ENCODE peak calls at places on chromosomes 12 and 14, in seven cellular contexts. G, N, K, X, B, Q and R are unnamed samples.

GRCh38 chr12:116726749-116727148 is 11.1 kb downstream of the SPRING1 start:
- DNase-seq in G (peak), N (no peak), K (no peak), X (no peak), B (no peak), Q (no peak), R (no peak)

GRCh38 chr12:121626087-121626852 is at the start of gene ORAI1:
- DNase-seq in G (peak), N (peak), K (peak), X (peak), B (peak), Q (peak), R (peak)

GRCh38 chr12:2666846-2667245 is 127.9 kb upstream of the FKBP4 start:
- DNase-seq in G (no peak), N (no peak), K (no peak), X (no peak), B (no peak), Q (no peak), R (no peak)

GRCh38 chr12:48929551-48929950 is 4.3 kb upstream of the FKBP11 start:
- DNase-seq in G (no peak), N (no peak), K (no peak), X (peak), B (no peak), Q (no peak), R (no peak)

GRCh38 chr12:82647853-82648252 is 38.9 kb upstream of the TMTC2 start:
- DNase-seq in G (no peak), N (no peak), K (no peak), X (no peak), B (no peak), Q (no peak), R (no peak)

GRCh38 chr12:42854208-42854607 is 264.7 kb upstream of the PRICKLE1 start:
- DNase-seq in G (no peak), N (no peak), K (no peak), X (peak), B (no peak), Q (no peak), R (no peak)

GRCh38 chr12:100984821-100985220 is 190.2 kb downstream of the ANO4 start:
- DNase-seq in G (no peak), N (no peak), K (no peak), X (no peak), B (no peak), Q (no peak), R (no peak)

GRCh38 chr12:130537051-130537450 is 179.0 kb downstream of the RIMBP2 start:
- DNase-seq in G (no peak), N (no peak), K (no peak), X (no peak), B (no peak), Q (no peak), R (no peak)

GRCh38 chr14:89614009-89614691 is 197.1 kb upstream of the FOXN3 start:
- DNase-seq in G (no peak), N (no peak), K (peak), X (no peak), B (no peak), Q (no peak), R (no peak)

GRCh38 chr12:21346542-21347205 is 12.0 kb upstream of the SLCO1A2 start:
- DNase-seq in G (no peak), N (no peak), K (no peak), X (no peak), B (no peak), Q (no peak), R (no peak)

GRCh38 chr14:28690029-28690683 is 76.4 kb upstream of the FOXG1 start:
- DNase-seq in G (no peak), N (no peak), K (no peak), X (no peak), B (no peak), Q (no peak), R (no peak)

GRCh38 chr14:34496679-34497513 is 34.9 kb upstream of the SPTSSA start:
- DNase-seq in G (peak), N (no peak), K (no peak), X (peak), B (no peak), Q (peak), R (peak)
- TF ChIP-seq CTCF in G (peak), N (no peak), K (no peak), X (peak), B (no peak), Q (no peak), R (peak)

DNA sequence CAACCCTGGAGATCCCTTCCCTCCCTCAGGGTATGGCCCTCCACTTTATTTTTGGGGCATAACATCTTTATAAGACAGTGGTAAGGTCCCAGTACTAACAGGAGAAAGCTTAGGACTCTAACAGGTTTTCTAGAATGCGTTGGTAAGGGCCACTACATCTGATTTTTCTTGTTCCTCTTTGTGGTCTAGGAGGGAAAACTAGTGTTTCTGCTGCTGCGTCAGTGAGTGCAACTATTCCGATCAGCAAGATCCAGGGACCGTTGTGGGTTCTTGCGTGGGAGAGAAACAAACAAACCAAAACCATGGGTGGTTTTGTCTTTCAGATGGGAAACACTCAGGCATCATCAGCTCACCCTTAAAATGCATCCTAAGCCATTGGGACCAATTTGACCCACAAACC is 123.6 kb upstream of the SLC16A7 start:
- DNase-seq in G (no peak), N (no peak), K (no peak), X (no peak), B (no peak), Q (no peak), R (no peak)
- TF ChIP-seq CTCF in G (no peak), N (no peak), K (no peak), X (no peak), B (no peak), Q (no peak), R (no peak)

GRCh38 chr14:63493246-63493645 is 49.9 kb downstream of the PPP2R5E start:
- DNase-seq in G (peak), N (no peak), K (no peak), X (peak), B (no peak), Q (no peak), R (no peak)
- TF ChIP-seq CTCF in G (peak), N (no peak), K (peak), X (no peak), B (no peak), Q (no peak), R (peak)

DNA sequence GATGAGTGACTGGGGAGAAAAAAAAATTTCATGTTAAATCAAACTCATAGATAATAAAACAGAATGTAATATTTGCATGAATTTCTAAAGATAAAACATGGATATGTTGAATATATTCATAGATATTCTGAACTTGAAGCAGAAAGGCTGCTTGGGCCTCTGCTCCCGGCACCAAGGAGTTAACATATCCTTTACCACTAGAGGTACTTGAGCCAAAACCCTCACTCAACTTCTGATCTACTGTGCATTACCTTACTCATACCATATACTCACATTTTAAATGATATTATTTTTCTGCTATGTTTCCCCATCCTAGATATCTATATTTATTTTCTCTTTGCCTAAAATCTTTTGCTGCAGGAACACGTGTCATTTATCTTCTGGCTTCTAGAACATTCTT is 14.9 kb downstream of the AREL1 start:
- DNase-seq in G (no peak), N (no peak), K (no peak), X (no peak), B (no peak), Q (no peak), R (no peak)
- TF ChIP-seq CTCF in G (no peak), N (no peak), K (no peak), X (no peak), B (no peak), Q (no peak), R (no peak)

GRCh38 chr12:113092478-113093408 is 36.2 kb downstream of the DTX1 start:
- DNase-seq in G (peak), N (no peak), K (no peak), X (no peak), B (peak), Q (peak), R (no peak)
- TF ChIP-seq CTCF in G (peak), N (no peak), K (peak), X (no peak), B (peak), Q (no peak), R (no peak)

DNA sequence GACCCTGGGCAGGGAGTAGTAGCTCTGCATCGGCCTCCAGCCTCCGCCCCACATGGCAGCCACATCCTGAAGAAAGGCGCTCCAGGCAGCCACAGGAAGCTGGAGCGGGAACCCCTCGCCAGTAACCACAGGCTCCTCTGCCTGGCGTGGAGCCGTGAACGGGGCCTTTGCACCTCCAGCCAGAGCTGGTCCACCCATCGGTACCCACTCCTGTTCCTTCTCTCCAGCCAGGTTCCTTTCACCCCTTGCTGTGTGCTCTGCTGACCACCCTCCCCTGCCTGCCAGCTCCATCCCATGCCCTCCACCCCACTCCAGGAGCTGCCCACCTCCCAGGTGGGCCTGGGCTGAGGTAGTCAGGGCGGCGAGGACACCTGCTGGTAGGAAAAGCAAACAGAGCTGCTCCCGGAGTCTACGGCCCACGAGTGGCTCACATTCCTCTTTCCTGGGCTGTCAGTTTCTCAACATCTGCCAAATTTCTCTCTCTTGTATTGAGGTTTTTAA is 2.7 kb downstream of the TGFB3 start:
- DNase-seq in G (peak), N (no peak), K (peak), X (peak), B (peak), Q (no peak), R (no peak)
- TF ChIP-seq CTCF in G (peak), N (peak), K (peak), X (peak), B (peak), Q (peak), R (peak)

GRCh38 chr14:66916421-66916820 is 272.8 kb upstream of the GARIN2 start:
- DNase-seq in G (no peak), N (no peak), K (no peak), X (no peak), B (no peak), Q (no peak), R (no peak)

GRCh38 chr14:66923251-66923650 is 266.0 kb upstream of the GARIN2 start:
- DNase-seq in G (no peak), N (no peak), K (no peak), X (no peak), B (no peak), Q (no peak), R (no peak)

GRCh38 chr14:66920196-66920595 is 269.0 kb upstream of the GARIN2 start:
- DNase-seq in G (no peak), N (no peak), K (no peak), X (peak), B (no peak), Q (no peak), R (no peak)

DNA sequence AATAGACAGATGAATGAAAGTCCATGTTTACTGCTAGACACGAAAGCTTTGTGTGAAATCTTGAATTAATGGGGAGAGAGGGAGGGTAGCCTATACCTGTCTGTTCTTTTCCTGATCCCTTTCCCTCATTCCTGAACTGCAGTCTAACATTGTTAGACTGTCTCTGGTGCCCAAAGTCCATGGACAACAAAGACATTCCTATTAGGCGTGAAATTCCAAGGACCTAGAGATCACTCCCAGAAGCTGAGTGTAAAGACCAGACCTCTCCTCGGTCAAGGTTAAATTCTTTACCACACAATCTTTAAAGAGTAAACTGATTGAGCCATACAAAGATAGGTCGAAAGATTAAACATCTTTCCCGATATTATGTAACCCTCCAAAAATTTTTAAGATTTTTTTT is 270.7 kb upstream of the GARIN2 start:
- DNase-seq in G (no peak), N (no peak), K (no peak), X (no peak), B (no peak), Q (no peak), R (no peak)
- TF ChIP-seq CTCF in G (no peak), N (no peak), K (no peak), X (no peak), B (no peak), Q (no peak), R (no peak)

GRCh38 chr12:9752145-9752717 is 8.5 kb downstream of the CD69 start:
- DNase-seq in G (no peak), N (no peak), K (no peak), X (no peak), B (no peak), Q (no peak), R (no peak)

GRCh38 chr12:9750276-9751203 is 10.2 kb downstream of the CD69 start:
- DNase-seq in G (peak), N (peak), K (peak), X (peak), B (peak), Q (peak), R (peak)

GRCh38 chr12:9753042-9753820 is 7.5 kb downstream of the CD69 start:
- DNase-seq in G (no peak), N (no peak), K (no peak), X (no peak), B (no peak), Q (no peak), R (no peak)

GRCh38 chr12:9754097-9754964 is 6.4 kb downstream of the CD69 start:
- DNase-seq in G (no peak), N (no peak), K (no peak), X (no peak), B (no peak), Q (no peak), R (no peak)

GRCh38 chr12:9751204-9752144 is 9.2 kb downstream of the CD69 start:
- DNase-seq in G (peak), N (no peak), K (no peak), X (peak), B (no peak), Q (no peak), R (no peak)
- TF ChIP-seq CTCF in G (peak), N (peak), K (peak), X (peak), B (peak), Q (no peak), R (peak)